ENCODE peak calls at places on chromosome 5, in four cellular contexts. R is upper lobe of right lung, U is transverse colon, T is prostate gland. J is an unnamed sample.

GRCh38 chr5:169151051-169151805 is 149.7 kb downstream of the SLIT3 start:
- DNase-seq in R (no peak), U (no peak), T (no peak), J (no peak)

GRCh38 chr5:40410231-40410861 is 269.4 kb upstream of the PTGER4 start:
- DNase-seq in R (no peak), U (no peak), T (no peak), J (peak; percentile 83)

GRCh38 chr5:131488463-131488862 is 146.6 kb downstream of the RAPGEF6 start:
- DNase-seq in R (no peak), U (no peak), T (no peak), J (no peak)

GRCh38 chr5:13480834-13481233 is 463.7 kb downstream of the DNAH5 start:
- DNase-seq in R (no peak), U (no peak), T (no peak), J (no peak)

GRCh38 chr5:6556089-6556801 is 76.6 kb downstream of the NSUN2 start:
- DNase-seq in R (no peak), U (no peak), T (no peak), J (no peak)

GRCh38 chr5:54311178-54311811 is 922 bp upstream of the ARL15 start:
- DNase-seq in R (no peak), U (no peak), T (peak; percentile 14), J (peak; percentile 34)

GRCh38 chr5:100709771-100710170 is 174.6 kb downstream of the FAM174A start:
- DNase-seq in R (no peak), U (no peak), T (no peak), J (no peak)

GRCh38 chr5:159782197-159782994 is 133.9 kb upstream of the ADRA1B start:
- DNase-seq in R (no peak), U (no peak), T (no peak), J (no peak)

GRCh38 chr5:107669543-107670027 is 1.2 kb downstream of the EFNA5 start:
- DNase-seq in R (peak; percentile 69), U (peak; percentile 48), T (peak; percentile 20), J (no peak)

GRCh38 chr5:33305530-33305929 is 135.2 kb upstream of the TARS1 start:
- DNase-seq in R (no peak), U (no peak), T (no peak), J (no peak)

DNA sequence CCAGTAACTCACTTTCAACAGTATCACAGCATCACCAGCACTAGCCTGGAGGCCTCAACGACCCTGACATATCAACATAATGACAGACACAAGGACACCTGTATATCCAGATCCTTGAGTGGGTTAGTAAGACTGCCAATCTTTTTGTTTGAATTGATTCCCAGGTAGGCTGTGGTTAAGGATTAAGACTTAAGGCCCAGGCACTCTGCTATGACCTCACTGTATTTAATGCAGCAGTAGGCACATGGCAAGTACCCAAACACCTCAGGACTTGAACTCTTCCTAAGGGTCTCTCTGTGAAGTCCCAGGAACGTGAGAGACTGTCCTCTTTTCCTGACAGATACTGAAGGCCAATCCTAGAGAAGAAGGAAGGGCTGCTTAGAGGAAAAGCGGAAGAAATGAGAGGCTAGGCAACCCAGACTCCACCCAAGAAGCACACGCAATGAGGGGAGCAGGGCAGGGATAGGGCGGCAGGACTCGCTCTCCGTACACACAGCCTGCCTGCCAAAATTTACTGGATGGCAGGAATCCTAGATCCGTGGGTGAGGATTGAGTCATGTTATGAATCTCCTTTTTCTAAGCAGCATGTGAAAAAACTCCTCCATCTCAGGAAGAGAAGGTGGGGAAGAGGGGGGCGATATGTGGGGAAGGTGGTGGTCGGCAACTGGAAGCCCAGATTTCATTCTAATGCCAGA is 93.4 kb downstream of the SIL1 start:
- DNase-seq in R (no peak), U (peak; percentile 35), T (peak; percentile 62), J (peak; percentile 59)
- H3K4me3 ChIP-seq in R (no peak overlapping the region), U (no peak overlapping the region), T (no peak overlapping the region), J (no peak overlapping the region)

GRCh38 chr5:150443242-150444075 is 6.1 kb downstream of the RPS14 start:
- DNase-seq in R (no peak), U (no peak), T (no peak), J (no peak)

GRCh38 chr5:150438873-150439546 is 10.5 kb downstream of the RPS14 start:
- DNase-seq in R (no peak), U (no peak), T (no peak), J (peak; percentile 23)

GRCh38 chr5:150442699-150443080 is 6.8 kb downstream of the RPS14 start:
- DNase-seq in R (no peak), U (no peak), T (no peak), J (no peak)

GRCh38 chr5:150441813-150442698 is 7.5 kb downstream of the RPS14 start:
- DNase-seq in R (no peak), U (no peak), T (no peak), J (no peak)

DNA sequence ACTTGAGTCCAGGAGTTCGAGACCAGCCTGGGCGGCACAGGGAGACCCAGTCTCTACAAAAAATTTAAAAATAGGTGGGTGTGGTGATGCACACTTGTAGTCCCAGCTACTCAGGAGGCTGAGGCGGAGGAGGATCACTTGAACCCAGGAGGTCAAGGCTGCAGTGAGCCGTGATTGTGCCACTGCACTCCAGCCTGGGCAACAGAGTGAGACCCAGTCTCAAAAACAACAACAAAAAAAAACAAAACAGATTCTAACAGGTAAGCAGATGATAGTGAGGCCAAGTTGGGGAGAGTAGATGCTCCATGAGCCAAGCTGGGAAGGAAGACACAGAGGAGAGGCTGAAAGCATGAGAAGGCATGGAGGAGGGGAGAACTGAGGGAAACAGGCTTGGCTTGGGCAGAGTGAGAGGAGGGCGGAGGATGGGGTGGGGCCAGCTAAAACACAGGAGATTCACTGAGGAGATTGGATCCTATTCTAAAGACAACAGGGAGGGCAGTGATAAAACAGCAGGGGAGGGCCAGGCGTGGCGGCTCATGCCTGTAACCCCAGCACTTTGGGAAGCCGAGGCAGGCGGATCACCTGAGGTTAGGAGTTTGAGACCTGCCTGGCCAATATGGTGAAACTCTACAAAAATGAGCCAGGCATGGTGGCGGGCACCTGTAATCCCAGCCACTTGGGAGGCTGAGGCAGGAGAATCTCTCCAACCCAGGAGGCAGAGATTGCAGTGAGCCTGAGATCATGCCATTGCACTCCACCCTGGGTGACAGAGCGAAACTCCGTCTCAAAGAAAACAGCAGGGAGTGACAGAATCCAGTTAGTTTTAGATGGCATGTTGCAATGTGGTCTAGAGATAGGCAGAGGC is 8.4 kb downstream of the RPS14 start:
- DNase-seq in R (no peak), U (no peak), T (no peak), J (no peak)
- H3K36me3 ChIP-seq in R (peaks cover 34% of the 10 kb centered on the region), U (no peaks in the 10 kb centered on the region), T (peaks cover 18% of the 10 kb centered on the region), J (peaks cover 24% of the 10 kb centered on the region)

GRCh38 chr5:129096382-129096991 is 1.9 kb downstream of the ISOC1 start:
- DNase-seq in R (no peak), U (no peak), T (no peak), J (no peak)
- H3K27me3 ChIP-seq in R (no peaks in the 10 kb centered on the region), U (no peaks in the 10 kb centered on the region), T (no peaks in the 10 kb centered on the region), J (no peaks in the 10 kb centered on the region)

DNA sequence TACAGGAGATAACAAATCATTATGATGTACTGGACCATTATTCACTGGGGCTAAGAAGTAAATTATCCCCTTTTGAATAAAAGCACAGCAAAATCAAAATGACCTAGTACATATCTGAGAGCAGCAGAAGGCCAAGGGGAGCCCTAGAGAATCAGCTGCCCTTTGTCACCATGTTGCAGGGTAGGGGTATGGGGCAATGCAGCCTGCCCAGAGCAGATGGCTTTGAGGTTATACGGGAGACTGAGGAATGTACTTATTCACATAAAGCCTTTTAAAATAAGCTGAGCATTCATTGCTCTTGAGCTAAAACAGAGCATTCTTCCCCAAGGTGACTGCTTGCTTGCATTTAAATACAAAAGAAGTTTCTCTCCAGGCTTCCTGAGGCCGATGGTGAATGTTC is 2.6 kb upstream of the TNFAIP8 start:
- DNase-seq in R (no peak), U (no peak), T (no peak), J (no peak)
- H3K4me3 ChIP-seq in R (no peak overlapping the region), U (no peak overlapping the region), T (no peak overlapping the region), J (no peak overlapping the region)

DNA sequence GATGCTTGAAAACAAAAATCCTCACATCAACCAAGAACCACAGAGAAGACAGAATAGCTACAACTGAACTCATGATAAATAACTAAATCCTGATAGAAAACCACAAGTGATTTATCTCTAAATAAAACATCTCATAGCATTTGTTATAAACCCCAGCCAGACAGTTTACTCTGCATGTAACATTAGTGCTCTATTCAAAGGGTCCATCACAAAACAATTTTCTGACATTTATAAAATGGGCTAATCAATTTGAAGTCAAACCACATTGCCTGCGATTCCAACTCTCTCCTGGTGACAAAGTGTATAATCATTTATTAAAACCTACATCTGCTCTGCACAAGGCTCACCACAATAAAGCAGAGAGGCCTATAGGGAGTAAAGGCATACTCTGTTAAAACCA is 49.8 kb downstream of the UIMC1 start:
- DNase-seq in R (no peak), U (no peak), T (no peak), J (no peak)
- H3K36me3 ChIP-seq in R (peaks cover 48% of the 10 kb centered on the region), U (no peaks in the 10 kb centered on the region), T (no peaks in the 10 kb centered on the region), J (peaks cover 7% of the 10 kb centered on the region)

GRCh38 chr5:135832941-135833340 is 1.5 kb upstream of the SLC25A48 start:
- DNase-seq in R (no peak), U (no peak), T (no peak), J (no peak)

GRCh38 chr5:135829681-135830383 is 4.6 kb upstream of the SLC25A48 start:
- DNase-seq in R (peak; percentile 78), U (peak; percentile 76), T (peak; percentile 71), J (peak; percentile 48)

GRCh38 chr5:135830384-135831275 is 3.8 kb upstream of the SLC25A48 start:
- DNase-seq in R (no peak), U (no peak), T (no peak), J (no peak)

GRCh38 chr5:135832263-135832555 is 2.3 kb upstream of the SLC25A48 start:
- DNase-seq in R (no peak), U (no peak), T (no peak), J (no peak)

DNA sequence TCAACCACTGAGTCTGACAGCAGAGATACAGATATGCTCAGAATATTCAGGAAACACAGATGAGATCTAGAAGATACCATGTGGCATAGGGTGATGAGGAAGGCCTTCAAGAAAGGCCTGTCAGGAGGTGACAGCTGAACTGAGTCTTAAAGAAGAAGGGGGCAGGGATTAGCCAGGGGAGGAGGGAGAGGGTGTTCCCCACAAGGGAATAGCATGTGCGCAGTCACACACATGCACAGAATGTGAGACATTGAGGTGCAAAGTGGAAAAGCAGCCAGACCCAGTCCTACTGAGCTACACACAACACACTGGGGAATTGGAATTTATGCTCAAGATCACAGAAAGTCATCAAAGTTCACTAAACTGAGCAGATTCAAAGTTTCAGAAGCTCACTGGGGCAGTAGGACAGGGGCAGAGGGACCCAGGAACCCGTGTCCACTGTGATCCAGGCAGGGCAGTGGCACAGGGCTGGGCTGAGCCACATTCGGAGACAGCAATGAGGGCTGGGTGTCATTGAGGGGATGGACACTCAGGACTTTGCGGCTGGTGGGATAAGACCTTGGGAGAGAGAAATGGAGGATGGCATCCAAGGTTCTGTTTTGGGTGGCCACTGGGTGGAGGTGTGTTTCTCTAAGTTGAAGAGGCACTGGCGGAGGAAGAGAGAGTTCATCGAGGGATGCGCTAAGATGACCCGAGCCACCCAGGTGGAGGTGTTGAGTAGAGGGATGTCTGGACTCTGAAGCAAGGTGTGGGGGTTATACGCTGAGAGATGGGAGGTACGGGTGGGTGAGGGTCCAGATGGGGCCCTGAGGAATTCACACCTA is 2.8 kb upstream of the SLC25A48 start:
- DNase-seq in R (no peak), U (no peak), T (no peak), J (no peak)
- H3K27me3 ChIP-seq in R (peaks cover 44% of the 10 kb centered on the region), U (peaks cover 57% of the 10 kb centered on the region), T (peaks cover 3% of the 10 kb centered on the region), J (peaks cover 27% of the 10 kb centered on the region)

J was measured in bronchial epithelial cell.